ENCODE peak calls at places on chromosomes 1 and 21, in ten cellular contexts. One of them, this sample, is unnamed.

GRCh38 chr1:36085686-36086526 is 2.0 kb downstream of the TEKT2 start:
- DNase-seq in A549: no peak
- DNase-seq in body of pancreas: no peak
- DNase-seq in A673: no peak
- DNase-seq in keratinocyte: no peak
- DNase-seq in CD8-positive, alpha-beta T cell: no peak
- DNase-seq in NB4: no peak
- DNase-seq in IMR-90: no peak
- DNase-seq in astrocyte of the spinal cord: no peak
- DNase-seq in pancreas: no peak
- DNase-seq in this sample: no peak

GRCh38 chr1:228396770-228397453 is 9.7 kb downstream of the TRIM11 start:
- DNase-seq in pancreas: no peak
- DNase-seq in NB4: no peak
- DNase-seq in IMR-90: no peak
- DNase-seq in CD8-positive, alpha-beta T cell: peak; percentile 7
- DNase-seq in astrocyte of the spinal cord: no peak
- DNase-seq in A549: no peak
- DNase-seq in body of pancreas: no peak
- DNase-seq in A673: no peak
- DNase-seq in keratinocyte: no peak
- DNase-seq in this sample: no peak

GRCh38 chr21:19239696-19240095 is 836.1 kb upstream of the TMPRSS15 start:
- DNase-seq in CD8-positive, alpha-beta T cell: no peak
- DNase-seq in astrocyte of the spinal cord: no peak
- DNase-seq in keratinocyte: no peak
- DNase-seq in A549: no peak
- DNase-seq in A673: no peak
- DNase-seq in IMR-90: no peak
- DNase-seq in NB4: no peak
- DNase-seq in pancreas: no peak
- DNase-seq in body of pancreas: no peak
- DNase-seq in this sample: no peak

GRCh38 chr1:68379085-68379478 is 70.7 kb downstream of the RPE65 start:
- DNase-seq in pancreas: no peak
- DNase-seq in A549: no peak
- DNase-seq in astrocyte of the spinal cord: peak; percentile 8
- DNase-seq in IMR-90: no peak
- DNase-seq in CD8-positive, alpha-beta T cell: no peak
- DNase-seq in A673: peak; percentile 29
- DNase-seq in body of pancreas: no peak
- DNase-seq in NB4: no peak
- DNase-seq in keratinocyte: no peak
- DNase-seq in this sample: peak; percentile 11

GRCh38 chr1:202278751-202279150 is 63.0 kb downstream of the UBE2T start:
- DNase-seq in body of pancreas: no peak
- DNase-seq in pancreas: no peak
- DNase-seq in CD8-positive, alpha-beta T cell: no peak
- DNase-seq in IMR-90: no peak
- DNase-seq in A549: no peak
- DNase-seq in NB4: no peak
- DNase-seq in astrocyte of the spinal cord: no peak
- DNase-seq in A673: no peak
- DNase-seq in keratinocyte: no peak
- DNase-seq in this sample: no peak

GRCh38 chr1:99481391-99481996 is 164.4 kb upstream of the PALMD start:
- DNase-seq in CD8-positive, alpha-beta T cell: no peak
- DNase-seq in A549: peak; percentile 55
- DNase-seq in astrocyte of the spinal cord: peak; percentile 73
- DNase-seq in keratinocyte: no peak
- DNase-seq in body of pancreas: peak; percentile 51
- DNase-seq in NB4: peak; percentile 54
- DNase-seq in pancreas: no peak
- DNase-seq in A673: peak; percentile 68
- DNase-seq in IMR-90: peak; percentile 68
- DNase-seq in this sample: peak; percentile 77

GRCh38 chr1:201970334-201971159 is 11.9 kb upstream of the RNPEP start:
- DNase-seq in IMR-90: peak; percentile 58
- DNase-seq in A673: no peak
- DNase-seq in body of pancreas: no peak
- DNase-seq in pancreas: no peak
- DNase-seq in keratinocyte: no peak
- DNase-seq in NB4: no peak
- DNase-seq in A549: no peak
- DNase-seq in CD8-positive, alpha-beta T cell: no peak
- DNase-seq in astrocyte of the spinal cord: peak; percentile 25
- DNase-seq in this sample: peak; percentile 23

GRCh38 chr1:48710318-48710717 is 66.4 kb downstream of the BEND5 start:
- DNase-seq in NB4: no peak
- DNase-seq in body of pancreas: no peak
- DNase-seq in IMR-90: no peak
- DNase-seq in A549: no peak
- DNase-seq in A673: no peak
- DNase-seq in astrocyte of the spinal cord: no peak
- DNase-seq in keratinocyte: no peak
- DNase-seq in CD8-positive, alpha-beta T cell: no peak
- DNase-seq in pancreas: no peak
- DNase-seq in this sample: no peak

GRCh38 chr1:204294371-204294770 is 65.4 kb downstream of the PLEKHA6 start:
- DNase-seq in pancreas: no peak
- DNase-seq in NB4: no peak
- DNase-seq in A673: no peak
- DNase-seq in body of pancreas: no peak
- DNase-seq in keratinocyte: peak; percentile 82
- DNase-seq in CD8-positive, alpha-beta T cell: no peak
- DNase-seq in IMR-90: peak; percentile 97
- DNase-seq in A549: peak; percentile 64
- DNase-seq in astrocyte of the spinal cord: peak; percentile 75
- DNase-seq in this sample: peak; percentile 94

GRCh38 chr1:157478030-157478429 is 74.3 kb downstream of the FCRL5 start:
- DNase-seq in CD8-positive, alpha-beta T cell: no peak
- DNase-seq in keratinocyte: no peak
- DNase-seq in body of pancreas: no peak
- DNase-seq in A549: no peak
- DNase-seq in pancreas: no peak
- DNase-seq in astrocyte of the spinal cord: no peak
- DNase-seq in IMR-90: no peak
- DNase-seq in NB4: no peak
- DNase-seq in A673: no peak
- DNase-seq in this sample: no peak

GRCh38 chr1:3435666-3436065 is 18.8 kb upstream of the ARHGEF16 start:
- DNase-seq in CD8-positive, alpha-beta T cell: no peak
- DNase-seq in IMR-90: no peak
- DNase-seq in astrocyte of the spinal cord: no peak
- DNase-seq in A673: no peak
- DNase-seq in body of pancreas: no peak
- DNase-seq in NB4: no peak
- DNase-seq in A549: no peak
- DNase-seq in keratinocyte: no peak
- DNase-seq in pancreas: peak; percentile 21
- DNase-seq in this sample: no peak

GRCh38 chr1:198776602-198777029 is 137.8 kb downstream of the PTPRC start:
- DNase-seq in astrocyte of the spinal cord: peak; percentile 99
- DNase-seq in CD8-positive, alpha-beta T cell: no peak
- DNase-seq in pancreas: no peak
- DNase-seq in A549: no peak
- DNase-seq in keratinocyte: peak; percentile 56
- DNase-seq in body of pancreas: peak; percentile 11
- DNase-seq in NB4: peak; percentile 96
- DNase-seq in A673: no peak
- DNase-seq in IMR-90: peak; percentile 98
- DNase-seq in this sample: peak; percentile 98

GRCh38 chr21:35743571-35743970 is 316.8 kb downstream of the SETD4 start:
- DNase-seq in A673: no peak
- DNase-seq in IMR-90: peak; percentile 51
- DNase-seq in body of pancreas: no peak
- DNase-seq in keratinocyte: no peak
- DNase-seq in pancreas: no peak
- DNase-seq in NB4: no peak
- DNase-seq in CD8-positive, alpha-beta T cell: no peak
- DNase-seq in A549: no peak
- DNase-seq in astrocyte of the spinal cord: peak; percentile 23
- DNase-seq in this sample: no peak

GRCh38 chr1:118717893-118718292 is 270.2 kb downstream of the TBX15 start:
- DNase-seq in keratinocyte: no peak
- DNase-seq in astrocyte of the spinal cord: no peak
- DNase-seq in A673: no peak
- DNase-seq in A549: no peak
- DNase-seq in NB4: no peak
- DNase-seq in body of pancreas: no peak
- DNase-seq in pancreas: no peak
- DNase-seq in IMR-90: no peak
- DNase-seq in CD8-positive, alpha-beta T cell: no peak
- DNase-seq in this sample: no peak

GRCh38 chr21:33036430-33037162 is 10.9 kb downstream of the OLIG2 start:
- DNase-seq in body of pancreas: no peak
- DNase-seq in CD8-positive, alpha-beta T cell: peak; percentile 29
- DNase-seq in NB4: peak; percentile 97
- DNase-seq in A549: no peak
- DNase-seq in pancreas: no peak
- DNase-seq in astrocyte of the spinal cord: peak; percentile 60
- DNase-seq in IMR-90: peak; percentile 71
- DNase-seq in keratinocyte: no peak
- DNase-seq in A673: no peak
- DNase-seq in this sample: peak; percentile 67

GRCh38 chr1:218382261-218382660 is 37.1 kb downstream of the TGFB2 start:
- DNase-seq in body of pancreas: no peak
- DNase-seq in NB4: no peak
- DNase-seq in CD8-positive, alpha-beta T cell: no peak
- DNase-seq in astrocyte of the spinal cord: no peak
- DNase-seq in keratinocyte: no peak
- DNase-seq in IMR-90: no peak
- DNase-seq in pancreas: no peak
- DNase-seq in A673: no peak
- DNase-seq in A549: no peak
- DNase-seq in this sample: no peak

GRCh38 chr1:170145061-170145460 is 698 bp upstream of the NTMT2 start:
- DNase-seq in A549: no peak
- DNase-seq in pancreas: no peak
- DNase-seq in astrocyte of the spinal cord: no peak
- DNase-seq in A673: no peak
- DNase-seq in CD8-positive, alpha-beta T cell: no peak
- DNase-seq in IMR-90: no peak
- DNase-seq in keratinocyte: no peak
- DNase-seq in body of pancreas: no peak
- DNase-seq in NB4: no peak
- DNase-seq in this sample: no peak

GRCh38 chr1:61055110-61055614 is 27.2 kb upstream of the NFIA start:
- DNase-seq in A549: no peak
- DNase-seq in NB4: no peak
- DNase-seq in astrocyte of the spinal cord: peak; percentile 26
- DNase-seq in CD8-positive, alpha-beta T cell: no peak
- DNase-seq in body of pancreas: peak; percentile 38
- DNase-seq in keratinocyte: no peak
- DNase-seq in IMR-90: peak; percentile 14
- DNase-seq in A673: no peak
- DNase-seq in pancreas: no peak
- DNase-seq in this sample: peak; percentile 57
- H3K4me3 ChIP-seq in A549: no peak overlapping the region
- H3K4me3 ChIP-seq in NB4: no peak overlapping the region
- H3K4me3 ChIP-seq in astrocyte of the spinal cord: no peak overlapping the region
- H3K4me3 ChIP-seq in CD8-positive, alpha-beta T cell: no peak overlapping the region
- H3K4me3 ChIP-seq in body of pancreas: no peak overlapping the region
- H3K4me3 ChIP-seq in keratinocyte: no peak overlapping the region
- H3K4me3 ChIP-seq in IMR-90: no peak overlapping the region
- H3K4me3 ChIP-seq in A673: no peak overlapping the region
- H3K4me3 ChIP-seq in pancreas: no peak overlapping the region
- H3K4me3 ChIP-seq in this sample: no peak overlapping the region

GRCh38 chr1:161739865-161740566 is 9.6 kb upstream of the DUSP12 start:
- DNase-seq in keratinocyte: no peak
- DNase-seq in NB4: no peak
- DNase-seq in astrocyte of the spinal cord: no peak
- DNase-seq in IMR-90: no peak
- DNase-seq in pancreas: no peak
- DNase-seq in body of pancreas: no peak
- DNase-seq in CD8-positive, alpha-beta T cell: no peak
- DNase-seq in A549: no peak
- DNase-seq in A673: no peak
- DNase-seq in this sample: no peak
- TF ChIP-seq CTCF in keratinocyte: no peak
- TF ChIP-seq CTCF in NB4: no peak
- TF ChIP-seq CTCF in astrocyte of the spinal cord: no peak
- TF ChIP-seq CTCF in IMR-90: no peak
- TF ChIP-seq CTCF in pancreas: no peak
- TF ChIP-seq CTCF in body of pancreas: no peak
- TF ChIP-seq CTCF in CD8-positive, alpha-beta T cell: no peak
- TF ChIP-seq CTCF in A549: no peak
- TF ChIP-seq CTCF in A673: no peak
- TF ChIP-seq CTCF in this sample: no peak

DNA sequence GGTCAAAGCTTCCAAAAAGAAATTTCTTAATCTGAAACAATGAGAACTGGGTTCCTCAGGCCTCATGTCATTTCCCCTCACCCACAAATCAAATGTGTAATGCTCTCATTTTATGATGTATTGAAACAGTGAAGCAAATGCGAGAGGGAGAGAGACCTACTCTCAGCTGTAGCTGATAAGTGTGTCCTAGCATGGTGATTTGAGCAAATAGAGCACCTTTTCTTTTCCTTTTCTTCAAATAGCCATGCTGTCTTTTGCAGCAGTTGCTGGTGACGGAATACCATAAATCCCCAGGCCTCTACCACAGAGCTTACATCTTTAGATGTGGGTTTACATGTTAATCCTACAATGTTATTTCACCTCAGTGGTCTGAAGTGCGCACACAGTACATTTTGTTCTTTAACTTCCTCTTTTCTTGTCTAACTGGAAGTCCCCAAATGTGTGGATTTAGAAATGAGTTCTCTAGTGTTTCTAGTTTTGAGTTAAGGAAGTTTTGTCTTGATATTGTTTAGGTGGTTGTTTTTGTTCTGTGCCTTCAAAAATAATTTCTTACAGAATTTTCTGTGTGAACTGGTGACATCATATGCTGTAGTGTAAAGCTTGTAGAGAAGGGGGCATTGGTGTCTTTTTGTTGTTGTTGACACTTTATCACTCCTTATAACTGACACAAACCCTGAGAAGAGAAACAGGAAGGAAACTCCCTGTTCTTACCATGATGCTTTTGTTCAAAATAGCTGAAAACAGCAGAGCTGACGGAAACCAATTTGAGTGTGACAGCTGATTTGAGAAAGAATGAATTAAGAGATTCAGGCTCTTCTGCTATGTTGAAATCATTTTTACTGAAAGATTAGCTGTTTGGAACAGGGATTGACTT is 12.1 kb downstream of the SMAP2 start:
- DNase-seq in keratinocyte: no peak
- DNase-seq in body of pancreas: no peak
- DNase-seq in A673: peak; percentile 90
- DNase-seq in A549: no peak
- DNase-seq in CD8-positive, alpha-beta T cell: peak; percentile 81
- DNase-seq in astrocyte of the spinal cord: peak; percentile 45
- DNase-seq in NB4: peak; percentile 90
- DNase-seq in pancreas: no peak
- DNase-seq in IMR-90: no peak
- DNase-seq in this sample: peak; percentile 40
- H3K4me3 ChIP-seq in keratinocyte: no peak overlapping the region
- H3K4me3 ChIP-seq in body of pancreas: no peak overlapping the region
- H3K4me3 ChIP-seq in A673: peak overlapping the region; percentile 14
- H3K4me3 ChIP-seq in A549: no peak overlapping the region
- H3K4me3 ChIP-seq in CD8-positive, alpha-beta T cell: peak overlapping the region; percentile 50
- H3K4me3 ChIP-seq in astrocyte of the spinal cord: no peak overlapping the region
- H3K4me3 ChIP-seq in NB4: peak overlapping the region; percentile 50
- H3K4me3 ChIP-seq in pancreas: no peak overlapping the region
- H3K4me3 ChIP-seq in IMR-90: no peak overlapping the region
- H3K4me3 ChIP-seq in this sample: no peak overlapping the region

GRCh38 chr1:107974090-107974489 is 9.1 kb upstream of the VAV3 start:
- DNase-seq in A673: no peak
- DNase-seq in keratinocyte: no peak
- DNase-seq in body of pancreas: no peak
- DNase-seq in CD8-positive, alpha-beta T cell: no peak
- DNase-seq in astrocyte of the spinal cord: no peak
- DNase-seq in A549: no peak
- DNase-seq in IMR-90: no peak
- DNase-seq in pancreas: no peak
- DNase-seq in NB4: no peak
- DNase-seq in this sample: no peak
- TF ChIP-seq CTCF in A673: no peak
- TF ChIP-seq CTCF in keratinocyte: no peak
- TF ChIP-seq CTCF in body of pancreas: no peak
- TF ChIP-seq CTCF in CD8-positive, alpha-beta T cell: no peak
- TF ChIP-seq CTCF in astrocyte of the spinal cord: no peak
- TF ChIP-seq CTCF in A549: no peak
- TF ChIP-seq CTCF in IMR-90: no peak
- TF ChIP-seq CTCF in pancreas: no peak
- TF ChIP-seq CTCF in NB4: no peak
- TF ChIP-seq CTCF in this sample: no peak